ENCODE peak calls at places on chromosome 20, in nine cellular contexts. S is uterus, V is K562, Z is esophagus squamous epithelium, L is Peyer's patch, O is testis, U is upper lobe of left lung, P is endothelial cell of umbilical vein, I is adrenal gland. G is an unnamed sample.

GRCh38 chr20:57141492-57141891 is 124.9 kb downstream of the BMP7 start:
- DNase-seq in L (no peak), Z (no peak), O (no peak), U (no peak), S (no peak), I (no peak), V (no peak), P (no peak), G (no peak)

GRCh38 chr20:52937701-52938100 is 34.5 kb upstream of the TSHZ2 start:
- DNase-seq in S (no peak), O (no peak), U (no peak), L (no peak), I (no peak), P (no peak), Z (no peak), V (no peak), G (no peak)

GRCh38 chr20:2340823-2341222 is 39.9 kb upstream of the TGM6 start:
- DNase-seq in Z (no peak), I (no peak), O (no peak), U (no peak), P (no peak), S (no peak), L (no peak), V (no peak), G (no peak)

GRCh38 chr20:61414455-61414991 is 162.5 kb downstream of the CDH4 start:
- DNase-seq in L (no peak), V (no peak), Z (no peak), I (no peak), P (no peak), S (no peak), U (no peak), O (no peak), G (no peak)

GRCh38 chr20:13554076-13554475 is 84.7 kb downstream of the TASP1 start:
- DNase-seq in O (no peak), I (no peak), Z (no peak), P (no peak), L (no peak), V (no peak), U (no peak), S (no peak), G (no peak)

GRCh38 chr20:32356935-32357868 is 929 bp upstream of the ASXL1 start:
- DNase-seq in O (peak; percentile 42), P (peak; percentile 16), S (peak; percentile 38), V (peak; percentile 23), L (peak; percentile 63), Z (no peak), U (no peak), I (peak; percentile 60), G (peak; percentile 45)

GRCh38 chr20:52234302-52235045 is 42.9 kb upstream of the ZFP64 start:
- DNase-seq in Z (no peak), V (no peak), I (no peak), L (no peak), O (no peak), P (no peak), U (no peak), S (no peak), G (no peak)

GRCh38 chr20:18380908-18381529 is 85.8 kb downstream of the DZANK1 start:
- DNase-seq in U (peak; percentile 42), O (no peak), S (no peak), L (no peak), Z (no peak), I (no peak), V (no peak), P (no peak), G (no peak)

GRCh38 chr20:59697082-59697481 is 92.7 kb downstream of the PHACTR3 start:
- DNase-seq in O (no peak), U (no peak), L (no peak), S (no peak), P (no peak), Z (no peak), I (no peak), V (no peak), G (no peak)

GRCh38 chr20:18477218-18477617 is 10.0 kb downstream of the POLR3F start:
- DNase-seq in P (no peak), U (no peak), L (no peak), V (no peak), S (no peak), Z (no peak), I (no peak), O (no peak), G (no peak)

GRCh38 chr20:37090357-37090871 is 5.4 kb downstream of the RBL1 start:
- DNase-seq in O (no peak), L (no peak), P (no peak), V (no peak), S (no peak), Z (no peak), U (no peak), I (no peak), G (no peak)

GRCh38 chr20:4949833-4950178 is 51.5 kb downstream of the SLC23A2 start:
- DNase-seq in S (no peak), P (peak; percentile 46), V (no peak), U (no peak), L (no peak), Z (no peak), I (peak; percentile 69), O (peak; percentile 61), G (no peak)
- TF ChIP-seq POLR2A in S (no peak), P (no peak), V (no peak), U (no peak), L (no peak), Z (no peak), I (peak; percentile 63), O (no peak), G (no peak)

GRCh38 chr20:33791959-33792597 is 19.1 kb upstream of the CHMP4B start:
- DNase-seq in S (peak; percentile 30), Z (no peak), O (peak; percentile 47), L (peak; percentile 66), P (peak; percentile 61), U (peak; percentile 71), I (peak; percentile 57), V (peak; percentile 76), G (peak; percentile 61)
- H3K4me1 ChIP-seq in S (peaks cover 3% of the 10 kb centered on the region), Z (peaks cover 93% of the 10 kb centered on the region), O (no peaks in the 10 kb centered on the region), L (no peaks in the 10 kb centered on the region), P (peaks cover 44% of the 10 kb centered on the region), U (peaks cover 16% of the 10 kb centered on the region), I (no peaks in the 10 kb centered on the region), V (peaks cover 19% of the 10 kb centered on the region), G (peaks cover 63% of the 10 kb centered on the region)

GRCh38 chr20:62802026-62802712 is 2.5 kb upstream of the OGFR start:
- DNase-seq in O (no peak), U (peak; percentile 66), S (no peak), V (no peak), P (no peak), L (no peak), I (no peak), Z (no peak), G (no peak)

GRCh38 chr20:62805711-62806382 is 1.2 kb downstream of the OGFR start:
- DNase-seq in P (no peak), O (no peak), V (no peak), L (no peak), I (peak; percentile 63), S (no peak), U (peak; percentile 83), Z (no peak), G (no peak)

GRCh38 chr20:62804632-62805364 is at the start of gene OGFR:
- DNase-seq in Z (no peak), U (peak; percentile 94), V (peak; percentile 90), L (peak; percentile 85), P (peak; percentile 46), O (peak; percentile 73), I (peak; percentile 61), S (peak; percentile 73), G (peak; percentile 66)

GRCh38 chr20:62805365-62805710 is 703 bp downstream of the OGFR start:
- DNase-seq in P (no peak), Z (no peak), I (peak; percentile 50), U (no peak), S (no peak), L (peak; percentile 66), O (peak; percentile 40), V (no peak), G (peak; percentile 37)

GRCh38 chr20:62804021-62804631 is 509 bp upstream of the OGFR start:
- DNase-seq in O (no peak), Z (no peak), I (no peak), L (no peak), S (no peak), V (no peak), U (no peak), P (no peak), G (no peak)
- H3K4me3 ChIP-seq in O (peak overlapping the region; percentile 90), Z (peak overlapping the region; percentile 100), I (peak overlapping the region; percentile 95), L (peak overlapping the region; percentile 100), S (peak overlapping the region; percentile 57), V (peak overlapping the region; percentile 93), U (peak overlapping the region; percentile 94), P (no peak overlapping the region), G (peak overlapping the region; percentile 93)

GRCh38 chr20:3371757-3372156 is 35.7 kb downstream of the DNAAF9 start:
- DNase-seq in V (no peak), U (no peak), I (no peak), Z (no peak), S (no peak), L (no peak), O (no peak), P (no peak), G (no peak)
- TF ChIP-seq POLR2A in V (no peak), U (no peak), I (no peak), Z (no peak), S (no peak), L (no peak), O (no peak), P (no peak), G (no peak)

DNA sequence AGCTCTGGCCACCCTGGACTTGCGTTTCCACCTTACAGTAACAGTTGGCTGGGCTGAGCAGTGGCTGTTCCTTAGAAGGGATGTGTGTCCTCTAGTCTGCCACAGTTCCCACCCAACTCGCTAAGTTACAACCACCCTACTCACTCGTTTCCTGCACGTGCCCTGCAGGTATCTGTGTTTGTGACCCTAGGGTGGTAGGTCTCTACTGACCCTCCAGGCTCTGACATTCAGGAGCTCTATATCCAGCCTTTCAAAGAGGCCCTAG is 109.9 kb downstream of the PREX1 start:
- DNase-seq in L (no peak), U (no peak), Z (no peak), V (no peak), I (no peak), O (no peak), P (no peak), S (no peak), G (no peak)
- H3K4me1 ChIP-seq in L (peaks cover 49% of the 10 kb centered on the region), U (peaks cover 53% of the 10 kb centered on the region), Z (peaks cover 46% of the 10 kb centered on the region), V (peaks cover 3% of the 10 kb centered on the region), I (peaks cover 7% of the 10 kb centered on the region), O (no peaks in the 10 kb centered on the region), P (peaks cover 16% of the 10 kb centered on the region), S (no peaks in the 10 kb centered on the region), G (peaks cover 8% of the 10 kb centered on the region)

GRCh38 chr20:49823152-49823847 is 10.7 kb downstream of the SLC9A8 start:
- DNase-seq in S (no peak), O (no peak), Z (no peak), V (no peak), P (no peak), I (no peak), U (no peak), L (no peak), G (no peak)
- H3K4me3 ChIP-seq in S (no peak overlapping the region), O (no peak overlapping the region), Z (no peak overlapping the region), V (no peak overlapping the region), P (no peak overlapping the region), I (no peak overlapping the region), U (no peak overlapping the region), L (no peak overlapping the region), G (no peak overlapping the region)

GRCh38 chr20:49618289-49618688 is 50.4 kb upstream of the PTGIS start:
- DNase-seq in V (no peak), U (no peak), O (no peak), S (no peak), P (no peak), Z (no peak), I (peak; percentile 49), L (no peak), G (peak; percentile 48)
- TF ChIP-seq POLR2A in V (no peak), U (no peak), O (no peak), S (no peak), P (no peak), Z (no peak), I (no peak), L (no peak), G (no peak)

G was measured in body of pancreas.